ENCODE peak calls at places on chromosomes 12 and 14, in five cellular contexts. F is A549, G is suprapubic skin, R is ovary, C is adrenal gland. A is an unnamed sample.

GRCh38 chr12:27525373-27525772 is 1.4 kb downstream of the PPFIBP1 start:
- DNase-seq in F (peak), G (no peak), R (no peak), C (peak), A (peak)

GRCh38 chr12:44509471-44509870 is 366.6 kb downstream of the NELL2 start:
- DNase-seq in F (no peak), G (no peak), R (no peak), C (no peak), A (no peak)

GRCh38 chr12:75706786-75707605 is 195.6 kb upstream of the KRR1 start:
- DNase-seq in F (no peak), G (no peak), R (no peak), C (no peak), A (no peak)

GRCh38 chr14:105197274-105197673 is 16.2 kb upstream of the NUDT14 start:
- DNase-seq in F (peak), G (no peak), R (no peak), C (no peak), A (no peak)

GRCh38 chr12:126648074-126648473 is 1582.8 kb downstream of the AACS start:
- DNase-seq in F (no peak), G (no peak), R (no peak), C (no peak), A (no peak)

GRCh38 chr12:79886917-79887519 is 47.9 kb downstream of the PPP1R12A start:
- DNase-seq in F (peak), G (no peak), R (no peak), C (no peak), A (no peak)

GRCh38 chr12:68601767-68602166 is 8.9 kb upstream of the RAP1B start:
- DNase-seq in F (no peak), G (no peak), R (no peak), C (no peak), A (no peak)

GRCh38 chr14:77409131-77409533 is 14.2 kb downstream of the NOXRED1 start:
- DNase-seq in F (peak), G (no peak), R (no peak), C (no peak), A (no peak)

GRCh38 chr12:128387811-128388422 is 120.9 kb downstream of the TMEM132C start:
- DNase-seq in F (peak), G (no peak), R (peak), C (peak), A (peak)

GRCh38 chr12:47234576-47235141 is 154.9 kb upstream of the AMIGO2 start:
- DNase-seq in F (peak), G (no peak), R (no peak), C (no peak), A (no peak)

GRCh38 chr12:64813733-64814132 is 10.7 kb upstream of the TBC1D30 start:
- DNase-seq in F (no peak), G (no peak), R (no peak), C (no peak), A (no peak)

GRCh38 chr14:65179918-65180724 is 77.8 kb upstream of the MAX start:
- DNase-seq in F (peak), G (peak), R (peak), C (peak), A (peak)

GRCh38 chr14:49584058-49584457 is 2.1 kb downstream of the RPS29 start:
- DNase-seq in F (no peak), G (no peak), R (no peak), C (no peak), A (no peak)
- TF ChIP-seq POLR2A in F (no peak), G (no peak), R (no peak), C (no peak), A (no peak)

GRCh38 chr14:23612354-23612732 is 23.8 kb upstream of the DHRS2 start:
- DNase-seq in F (no peak), G (no peak), R (no peak), C (no peak), A (no peak)

GRCh38 chr14:23610815-23611289 is 25.3 kb upstream of the DHRS2 start:
- DNase-seq in F (no peak), G (no peak), R (no peak), C (no peak), A (no peak)

GRCh38 chr14:23609001-23609400 is 27.2 kb upstream of the DHRS2 start:
- DNase-seq in F (no peak), G (no peak), R (no peak), C (no peak), A (no peak)

GRCh38 chr14:23608454-23608853 is 27.7 kb upstream of the DHRS2 start:
- DNase-seq in F (no peak), G (no peak), R (no peak), C (peak), A (no peak)

DNA sequence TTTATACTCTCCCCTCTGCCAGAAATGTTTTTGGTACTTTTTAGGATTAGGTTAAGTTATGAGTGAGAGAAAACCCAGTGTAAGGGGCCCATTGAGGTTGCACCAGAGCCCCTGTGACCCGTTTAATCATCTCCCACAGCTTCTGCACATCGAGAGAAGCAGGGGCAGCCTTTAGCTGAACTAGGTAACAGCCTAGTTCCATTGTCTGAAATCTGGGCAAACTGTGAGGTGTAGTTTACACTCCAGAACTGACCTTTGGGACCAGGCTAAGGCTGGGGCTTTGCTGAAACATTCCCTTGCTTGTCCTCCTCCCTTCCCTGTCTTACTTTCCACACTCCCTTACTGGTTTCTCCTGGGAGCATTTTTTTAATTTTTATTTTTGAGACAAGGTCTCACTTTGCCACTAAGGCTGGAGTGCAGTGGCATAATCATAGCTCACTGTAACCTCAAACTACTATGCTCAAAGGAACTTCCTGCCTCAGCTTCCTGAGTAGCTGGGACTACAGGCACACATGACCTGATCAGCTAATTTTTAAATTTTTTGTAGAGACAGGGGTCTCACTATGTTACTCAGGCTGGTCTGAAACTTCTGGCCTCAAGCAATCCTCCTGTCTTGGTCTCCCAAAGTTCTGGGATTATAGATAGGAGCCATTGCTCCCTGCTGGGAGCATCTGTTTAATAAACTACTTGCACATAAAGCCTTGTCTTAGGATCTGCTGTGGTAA is 25.9 kb upstream of the DHRS2 start:
- DNase-seq in F (no peak), G (no peak), R (no peak), C (no peak), A (no peak)
- TF ChIP-seq POLR2A in F (no peak), G (no peak), R (no peak), C (no peak), A (no peak)

DNA sequence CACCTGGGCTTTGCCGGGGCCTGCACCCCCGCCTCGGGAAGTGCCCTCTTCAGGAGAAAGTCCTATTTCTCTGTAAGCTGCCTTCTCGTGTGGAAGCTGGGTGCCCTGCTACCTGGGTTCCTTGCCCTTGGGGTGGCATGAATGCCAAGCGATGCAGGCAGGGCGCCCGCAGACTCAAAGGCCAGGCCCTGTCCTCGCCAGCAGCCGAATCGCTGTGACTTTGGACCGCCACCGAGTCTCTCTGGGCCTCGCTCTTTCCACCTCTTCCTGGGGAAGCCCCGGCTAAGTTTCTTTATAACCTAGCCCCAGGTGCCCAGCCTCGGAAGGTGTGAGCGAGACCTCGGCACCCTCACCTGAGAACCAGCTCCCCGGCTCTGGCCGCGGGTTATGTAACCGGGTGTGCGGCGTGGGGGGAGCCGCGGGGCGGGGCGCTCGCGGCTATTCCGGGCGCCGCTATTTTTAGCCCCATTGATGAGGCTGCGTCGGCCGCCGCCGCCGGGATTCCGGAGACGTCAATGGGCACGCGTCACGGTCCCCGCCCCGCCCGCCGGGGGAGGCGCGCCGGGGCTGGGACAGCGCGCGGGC is 14.6 kb upstream of the NR4A1 start:
- DNase-seq in F (peak), G (peak), R (peak), C (peak), A (peak)
- TF ChIP-seq POLR2A in F (no peak), G (no peak), R (peak), C (peak), A (no peak)

GRCh38 chr12:104222981-104223380 is 7.4 kb downstream of the TXNRD1 start:
- DNase-seq in F (no peak), G (no peak), R (no peak), C (no peak), A (no peak)

GRCh38 chr12:104219908-104220404 is 4.4 kb downstream of the TXNRD1 start:
- DNase-seq in F (peak), G (no peak), R (no peak), C (peak), A (peak)

GRCh38 chr12:104218935-104219334 is 3.4 kb downstream of the TXNRD1 start:
- DNase-seq in F (no peak), G (no peak), R (no peak), C (no peak), A (no peak)

GRCh38 chr12:104219361-104219892 is 3.8 kb downstream of the TXNRD1 start:
- DNase-seq in F (peak), G (no peak), R (no peak), C (peak), A (peak)

DNA sequence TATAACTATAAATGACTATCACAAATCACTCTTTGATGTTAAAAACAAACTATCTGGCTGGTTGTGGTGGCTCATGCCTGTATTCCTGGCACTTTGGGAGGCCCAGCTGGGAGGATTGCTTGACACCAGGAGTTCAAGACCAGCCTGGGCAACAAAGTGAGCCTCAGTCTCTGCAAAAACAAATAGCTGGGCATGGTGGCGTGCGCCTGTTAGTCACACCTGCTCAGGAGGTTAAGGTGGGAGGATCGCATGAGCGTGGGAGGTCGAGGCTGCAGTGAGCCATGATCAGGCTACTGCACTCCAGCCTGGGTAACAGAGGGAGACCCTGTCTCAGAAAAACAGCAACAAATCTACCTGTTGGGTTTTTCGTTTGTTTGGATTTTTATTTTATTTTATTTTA is 5.4 kb downstream of the TXNRD1 start:
- DNase-seq in F (no peak), G (no peak), R (no peak), C (no peak), A (no peak)
- TF ChIP-seq POLR2A in F (no peak), G (no peak), R (no peak), C (no peak), A (no peak)

GRCh38 chr14:75258803-75259509 is 19.7 kb upstream of the FOS start:
- DNase-seq in F (peak), G (peak), R (peak), C (peak), A (peak)
- TF ChIP-seq POLR2A in F (no peak), G (peak), R (peak), C (peak), A (no peak)

GRCh38 chr12:101829639-101830390 is 944 bp downstream of the GNPTAB start:
- DNase-seq in F (no peak), G (no peak), R (no peak), C (no peak), A (no peak)

GRCh38 chr12:101828463-101829196 is 2.1 kb downstream of the GNPTAB start:
- DNase-seq in F (no peak), G (no peak), R (no peak), C (peak), A (no peak)

GRCh38 chr12:101832030-101832429 is 1.3 kb upstream of the GNPTAB start:
- DNase-seq in F (no peak), G (no peak), R (no peak), C (no peak), A (no peak)

GRCh38 chr12:101826766-101827368 is 3.9 kb downstream of the GNPTAB start:
- DNase-seq in F (no peak), G (no peak), R (no peak), C (no peak), A (no peak)

DNA sequence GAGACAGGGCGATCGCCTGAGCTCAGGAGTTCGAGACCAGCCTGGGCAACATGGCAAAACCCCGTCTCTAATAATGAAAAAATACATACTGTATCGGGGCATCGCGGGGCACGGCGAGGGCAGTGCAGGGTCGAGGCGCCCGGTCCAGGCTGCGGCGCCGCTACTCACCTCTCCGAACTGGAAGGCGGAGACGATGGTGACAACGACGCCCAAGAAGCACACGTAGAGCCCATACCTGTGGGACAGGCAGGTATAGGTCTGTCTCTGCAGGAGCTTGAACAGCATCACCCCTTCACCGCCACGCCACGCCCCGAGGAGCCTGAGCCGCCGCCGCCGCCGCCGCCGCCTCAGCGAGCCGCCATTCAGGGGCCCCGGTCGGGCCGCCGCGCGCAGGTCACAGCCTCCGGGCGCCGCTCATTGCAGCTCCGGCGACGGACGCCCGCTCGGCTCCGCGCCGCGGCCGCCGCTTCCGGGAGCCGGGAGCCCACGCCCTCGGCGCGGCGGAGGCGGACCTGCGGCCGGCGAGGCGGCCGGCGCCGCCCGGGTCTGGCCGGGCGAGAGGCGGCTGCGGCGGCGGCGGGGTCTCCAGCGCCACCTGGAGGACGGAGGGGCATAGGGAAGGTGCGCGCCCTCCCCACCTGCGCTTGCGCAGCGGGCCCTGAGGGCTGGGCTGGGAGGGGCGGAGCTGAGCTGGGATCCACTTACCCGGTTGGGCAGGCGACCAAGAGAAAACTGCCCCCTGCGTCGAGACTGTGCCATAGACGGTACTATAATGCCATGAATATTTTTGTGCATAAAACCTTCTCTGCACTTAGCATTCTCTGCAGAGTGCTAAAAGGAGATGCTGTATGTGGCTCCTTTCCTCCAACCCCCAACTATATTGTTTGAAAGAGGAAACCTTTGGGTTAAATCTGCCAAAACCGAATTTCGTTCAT is at the start of gene GNPTAB:
- DNase-seq in F (peak), G (peak), R (peak), C (peak), A (peak)
- TF ChIP-seq POLR2A in F (peak), G (no peak), R (no peak), C (peak), A (peak)

DNA sequence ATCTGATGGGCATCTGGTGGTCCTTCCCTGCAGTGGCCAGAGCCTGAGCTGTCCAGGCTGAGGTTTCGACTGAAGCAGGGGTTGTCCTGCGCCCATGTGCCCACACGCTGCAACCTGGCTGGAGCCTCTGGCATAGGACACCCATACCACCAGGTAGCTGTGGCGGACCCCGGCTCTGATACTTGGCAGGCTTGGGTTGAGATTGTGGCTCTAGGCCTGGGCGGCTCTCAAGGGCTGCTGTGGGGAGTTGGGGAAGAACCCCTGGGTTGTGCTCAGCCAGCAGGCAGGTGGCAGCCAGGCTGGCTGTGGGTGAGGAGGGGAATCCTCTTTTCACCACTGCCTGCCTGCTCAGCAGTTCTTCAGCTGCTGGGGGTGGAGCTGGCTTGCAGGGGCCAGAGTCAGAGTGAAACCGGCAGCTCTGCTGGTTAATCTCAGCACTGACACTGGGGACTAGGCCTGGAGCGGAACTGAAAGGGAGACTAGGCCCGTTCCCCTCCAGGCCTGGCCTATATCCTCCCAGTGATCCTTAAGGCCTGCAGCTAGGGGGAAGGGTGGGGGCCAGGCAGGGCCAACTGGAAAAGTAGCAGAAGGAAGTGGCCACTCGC is 39.1 kb downstream of the SH2B3 start:
- DNase-seq in F (no peak), G (no peak), R (no peak), C (peak), A (no peak)
- TF ChIP-seq POLR2A in F (no peak), G (no peak), R (no peak), C (no peak), A (no peak)